ENCODE peak calls at places on chromosome 5, in four cellular contexts. L is posterior cingulate gyrus, Y is fibroblast of the aortic adventitia, C is mucosa of descending colon. T is an unnamed sample.

GRCh38 chr5:135535820-135536801 is at the start of gene NEUROG1:
- DNase-seq in Y (no peak), C (no peak), L (no peak), T (no peak)

GRCh38 chr5:81140942-81141341 is 92.2 kb upstream of the CKMT2 start:
- DNase-seq in L (no peak), Y (peak; percentile 91), C (no peak), T (no peak)

GRCh38 chr5:131386779-131387178 is 122.9 kb downstream of the CDC42SE2 start:
- DNase-seq in Y (no peak), L (no peak), C (no peak), T (no peak)

GRCh38 chr5:177300236-177300880 is 3.2 kb downstream of the RAB24 start:
- DNase-seq in Y (peak; percentile 70), C (peak; percentile 79), L (peak; percentile 81), T (peak; percentile 68)

GRCh38 chr5:66616495-66617222 is 20.5 kb downstream of the MAST4 start:
- DNase-seq in C (no peak), Y (peak; percentile 4), L (peak; percentile 78), T (no peak)

GRCh38 chr5:19855453-19855852 is 132.5 kb downstream of the CDH18 start:
- DNase-seq in L (no peak), Y (no peak), C (no peak), T (no peak)

GRCh38 chr5:132489871-132490483 is 596 bp downstream of the IRF1 start:
- DNase-seq in L (peak; percentile 93), Y (peak; percentile 47), C (peak; percentile 64), T (peak; percentile 57)

GRCh38 chr5:172293054-172293744 is 9.6 kb upstream of the UBTD2 start:
- DNase-seq in C (peak; percentile 71), Y (peak; percentile 81), L (peak; percentile 94), T (peak; percentile 76)

GRCh38 chr5:152125806-152126205 is 201.2 kb upstream of the GLRA1 start:
- DNase-seq in C (no peak), L (no peak), Y (no peak), T (no peak)

GRCh38 chr5:77208507-77209163 is 1.8 kb upstream of the PDE8B start:
- DNase-seq in C (no peak), L (peak; percentile 84), Y (no peak), T (no peak)

GRCh38 chr5:72525816-72526215 is 18.6 kb upstream of the ZNF366 start:
- DNase-seq in L (no peak), C (no peak), Y (peak; percentile 67), T (no peak)

GRCh38 chr5:158484246-158484645 is 615.5 kb downstream of the EBF1 start:
- DNase-seq in Y (peak; percentile 39), C (no peak), L (no peak), T (no peak)

GRCh38 chr5:146878471-146879172 is at the start of gene PPP2R2B:
- DNase-seq in Y (peak; percentile 11), C (peak; percentile 21), L (peak; percentile 97), T (peak; percentile 21)

GRCh38 chr5:159854916-159855315 is 61.4 kb upstream of the ADRA1B start:
- DNase-seq in C (no peak), Y (no peak), L (no peak), T (no peak)

GRCh38 chr5:56625577-56625976 is 189.8 kb upstream of the MAP3K1 start:
- DNase-seq in Y (peak; percentile 77), C (no peak), L (no peak), T (no peak)

GRCh38 chr5:140349244-140349643 is 2.8 kb upstream of the HBEGF start:
- DNase-seq in L (no peak), C (peak; percentile 45), Y (peak; percentile 28), T (no peak)